ENCODE peak calls at places on chromosomes 13 and 19, in eight cellular contexts. O is stomach; U is cardiac fibroblast; H is brain microvascular endothelial cell; N is BJ; W is thoracic aorta; E is CD8-positive, alpha-beta T cell; S is heart right ventricle. J is an unnamed sample.

GRCh38 chr13:78806457-78806856 is 147.5 kb upstream of the OBI1 start:
- DNase-seq in H (no peak), E (no peak), U (no peak), S (no peak), W (no peak), O (no peak), N (no peak), J (no peak)

GRCh38 chr19:41641879-41642485 is 15.1 kb upstream of the CEACAM4 start:
- DNase-seq in U (peak; percentile 62), H (peak; percentile 64), O (peak; percentile 77), S (no peak), N (no peak), W (no peak), E (peak; percentile 61), J (peak; percentile 5)

GRCh38 chr13:39510296-39510695 is 92.7 kb downstream of the LHFPL6 start:
- DNase-seq in N (no peak), U (no peak), O (no peak), H (no peak), S (no peak), W (no peak), E (no peak), J (no peak)

GRCh38 chr19:46753420-46754155 is 7.3 kb upstream of the STRN4 start:
- DNase-seq in N (no peak), O (peak; percentile 75), H (no peak), E (peak; percentile 78), W (no peak), S (peak; percentile 52), U (no peak), J (no peak)

GRCh38 chr13:93709511-93710244 is 483.1 kb downstream of the GPC6 start:
- DNase-seq in H (no peak), N (peak; percentile 57), W (no peak), E (no peak), O (no peak), U (no peak), S (no peak), J (no peak)

GRCh38 chr19:44617481-44617880 is 4.1 kb downstream of the IGSF23 start:
- DNase-seq in U (no peak), S (no peak), H (no peak), O (no peak), W (no peak), N (no peak), E (no peak), J (no peak)

GRCh38 chr19:1103691-1104451 is at the start of gene GPX4:
- DNase-seq in U (peak; percentile 100), O (peak; percentile 100), H (peak; percentile 97), N (peak; percentile 93), S (peak; percentile 99), E (peak; percentile 98), W (peak; percentile 97), J (peak; percentile 95)

GRCh38 chr19:11024259-11024658 is 63.4 kb downstream of the SMARCA4 start:
- DNase-seq in E (no peak), S (no peak), N (no peak), O (no peak), W (no peak), U (no peak), H (no peak), J (no peak)

GRCh38 chr13:108496364-108497215 is 132.8 kb upstream of the MYO16 start:
- DNase-seq in H (no peak), N (no peak), W (no peak), U (peak; percentile 6), O (no peak), E (no peak), S (no peak), J (no peak)

GRCh38 chr19:10096615-10096963 is 5.9 kb downstream of the ANGPTL6 start:
- DNase-seq in U (no peak), O (no peak), H (no peak), N (no peak), S (no peak), W (no peak), E (no peak), J (no peak)

GRCh38 chr13:20161275-20161950 is 561 bp upstream of the GJA3 start:
- DNase-seq in W (no peak), H (no peak), N (no peak), S (peak; percentile 50), O (no peak), U (no peak), E (peak; percentile 64), J (no peak)

GRCh38 chr13:60397693-60398437 is 845 bp downstream of the TDRD3 start:
- DNase-seq in U (peak; percentile 78), O (peak; percentile 63), W (no peak), E (peak; percentile 40), H (peak; percentile 57), N (peak; percentile 5), S (peak; percentile 74), J (peak; percentile 29)

GRCh38 chr19:41230067-41230857 is 11.2 kb downstream of the AXL start:
- DNase-seq in O (no peak), U (no peak), E (no peak), S (no peak), N (no peak), H (no peak), W (no peak), J (no peak)

GRCh38 chr19:48194041-48194871 is 23.8 kb downstream of the ZSWIM9 start:
- DNase-seq in O (no peak), U (peak; percentile 17), H (no peak), N (no peak), S (no peak), E (no peak), W (no peak), J (no peak)
- TF ChIP-seq CTCF in O (no peak), U (peak; percentile 64), H (peak; percentile 70), N (peak; percentile 51), S (peak; percentile 51), E (peak; percentile 64), W (peak; percentile 28), J (peak; percentile 58)

DNA sequence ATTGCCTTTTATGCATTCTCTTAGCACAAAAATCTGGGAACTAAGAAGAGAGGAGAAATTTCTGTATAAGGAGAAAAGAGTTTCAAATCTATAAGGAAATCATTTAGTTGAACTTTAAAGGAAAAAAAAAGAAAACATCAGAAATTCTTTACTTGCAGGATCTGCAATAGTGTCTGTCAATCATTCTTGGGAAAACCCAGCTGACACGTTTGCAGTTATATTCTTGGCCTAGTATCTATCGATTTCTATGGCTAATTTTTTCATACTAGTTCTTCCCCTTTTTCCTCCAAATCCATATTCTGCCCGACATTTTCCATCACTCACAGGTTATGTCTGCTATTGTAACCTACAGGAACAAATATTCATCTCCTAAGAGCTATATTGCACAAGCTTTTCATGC is 160.7 kb downstream of the ABCC4 start:
- DNase-seq in U (no peak), N (no peak), E (no peak), H (no peak), S (no peak), O (no peak), W (no peak), J (no peak)
- H3K4me3 ChIP-seq in U (no peak overlapping the region), N (no peak overlapping the region), E (no peak overlapping the region), H (no peak overlapping the region), S (no peak overlapping the region), O (no peak overlapping the region), W (no peak overlapping the region), J (no peak overlapping the region)

GRCh38 chr19:29541473-29542253 is 15.9 kb downstream of the VSTM2B start:
- DNase-seq in E (no peak), O (no peak), H (no peak), N (no peak), U (no peak), S (no peak), W (no peak), J (no peak)

GRCh38 chr19:29542776-29543175 is 17.0 kb downstream of the VSTM2B start:
- DNase-seq in S (no peak), H (no peak), N (no peak), W (no peak), O (no peak), U (no peak), E (no peak), J (no peak)

GRCh38 chr19:29542327-29542726 is 16.5 kb downstream of the VSTM2B start:
- DNase-seq in H (no peak), E (no peak), S (no peak), U (no peak), N (no peak), W (no peak), O (no peak), J (no peak)

GRCh38 chr19:29544656-29545360 is 19.0 kb downstream of the VSTM2B start:
- DNase-seq in E (no peak), W (no peak), N (no peak), S (no peak), O (no peak), U (no peak), H (no peak), J (no peak)

GRCh38 chr19:29543381-29543780 is 17.6 kb downstream of the VSTM2B start:
- DNase-seq in W (no peak), H (no peak), E (no peak), S (no peak), O (no peak), N (no peak), U (no peak), J (no peak)
- TF ChIP-seq CTCF in W (no peak), H (no peak), E (no peak), S (no peak), O (no peak), N (no peak), U (no peak), J (no peak)

GRCh38 chr13:50892162-50892944 is 17.2 kb upstream of the RNASEH2B start:
- DNase-seq in O (no peak), N (no peak), E (peak; percentile 40), S (no peak), H (no peak), W (no peak), U (no peak), J (no peak)
- H3K4me3 ChIP-seq in O (no peak overlapping the region), N (no peak overlapping the region), E (peak overlapping the region; percentile 40), S (no peak overlapping the region), H (no peak overlapping the region), W (peak overlapping the region; percentile 32), U (no peak overlapping the region), J (no peak overlapping the region)

GRCh38 chr19:43595605-43595998 is 332 bp downstream of the IRGQ start:
- DNase-seq in H (no peak), N (no peak), S (no peak), O (no peak), E (no peak), W (no peak), U (no peak), J (no peak)

GRCh38 chr19:43596842-43597461 is 557 bp downstream of the ZNF576 start:
- DNase-seq in H (no peak), E (no peak), O (no peak), U (no peak), N (no peak), W (no peak), S (no peak), J (no peak)

GRCh38 chr19:43594081-43594697 is 1.7 kb downstream of the IRGQ start:
- DNase-seq in H (no peak), S (no peak), N (no peak), E (no peak), W (no peak), O (no peak), U (no peak), J (no peak)

GRCh38 chr19:43594710-43595604 is 977 bp downstream of the IRGQ start:
- DNase-seq in U (peak; percentile 77), O (peak; percentile 56), S (peak; percentile 44), H (peak; percentile 45), E (peak; percentile 77), N (no peak), W (no peak), J (no peak)

GRCh38 chr19:43595999-43596841 is at the start of the genes IRGQ and ZNF576:
- DNase-seq in H (peak; percentile 99), N (peak; percentile 97), S (peak; percentile 100), W (peak; percentile 99), E (peak; percentile 99), O (peak; percentile 100), U (peak; percentile 100), J (peak; percentile 96)
- TF ChIP-seq CTCF in H (no peak), N (peak; percentile 16), S (no peak), W (no peak), E (no peak), O (no peak), U (no peak), J (no peak)

J was measured in AG09309.